ENCODE peak calls at places on chromosomes 6 and 20, in five cellular contexts. S is stimulated activated CD8-positive, alpha-beta memory T cell treated with anti-CD3 and anti-CD28 coated beads, Interleukin-2, amount 100 ng/mL, for 48 hours; J is NCI-H345; K is lung; Q is epithelial cell of prostate. O is an unnamed sample.
A peak's percentile ranks its signal among the peaks of the same experiment; 100 is the strongest.

GRCh38 chr20:49372095-49372734 is 94.4 kb upstream of the ZNFX1 start:
- DNase-seq in J (no peak), K (no peak), Q (no peak), S (no peak), O (peak; percentile 16)

GRCh38 chr6:32982702-32983492 is 14.5 kb downstream of the BRD2 start:
- DNase-seq in S (no peak), J (no peak), Q (no peak), K (no peak), O (no peak)

GRCh38 chr6:149028767-149029405 is 282.1 kb downstream of the UST start:
- DNase-seq in S (no peak), Q (peak; percentile 33), K (peak; percentile 63), J (peak; percentile 86), O (peak; percentile 64)

GRCh38 chr20:46689754-46690085 is 476 bp upstream of the TP53RK start:
- DNase-seq in K (no peak), S (no peak), Q (no peak), J (no peak), O (no peak)

GRCh38 chr20:49320460-49320859 is 42.6 kb upstream of the ZNFX1 start:
- DNase-seq in J (peak; percentile 19), K (no peak), S (no peak), Q (no peak), O (no peak)

GRCh38 chr6:15338462-15338861 is 92.6 kb downstream of the JARID2 start:
- DNase-seq in J (no peak), Q (no peak), S (no peak), K (no peak), O (no peak)

GRCh38 chr6:164825386-164825785 is 484.0 kb downstream of the C6orf118 start:
- DNase-seq in J (no peak), S (no peak), Q (no peak), K (no peak), O (no peak)

GRCh38 chr20:24764825-24765224 is 184.2 kb upstream of the CST7 start:
- DNase-seq in Q (no peak), J (no peak), K (no peak), S (no peak), O (no peak)

GRCh38 chr20:51456511-51457280 is 85.8 kb downstream of the NFATC2 start:
- DNase-seq in K (peak; percentile 96), J (peak; percentile 25), S (no peak), Q (peak; percentile 75), O (peak; percentile 92)

GRCh38 chr20:59308493-59309201 is 8.2 kb downstream of the EDN3 start:
- DNase-seq in J (no peak), K (no peak), Q (no peak), S (no peak), O (no peak)

GRCh38 chr6:26204332-26205160 is 117.3 kb downstream of the HFE start:
- DNase-seq in Q (peak; percentile 94), J (peak; percentile 99), K (peak; percentile 87), S (peak; percentile 73), O (peak; percentile 89)

GRCh38 chr20:25453035-25453810 is 45.8 kb downstream of the GINS1 start:
- DNase-seq in S (no peak), J (peak; percentile 16), K (no peak), Q (peak; percentile 22), O (peak; percentile 59)

GRCh38 chr6:113172531-113172966 is 684.6 kb upstream of the MARCKS start:
- DNase-seq in Q (no peak), K (no peak), S (no peak), J (peak; percentile 77), O (no peak)

GRCh38 chr6:144104898-144105487 is 9.6 kb upstream of the SF3B5 start:
- DNase-seq in S (no peak), K (peak; percentile 48), Q (no peak), J (peak; percentile 65), O (peak; percentile 23)

GRCh38 chr6:81648502-81648901 is 104.0 kb downstream of the TENT5A start:
- DNase-seq in S (no peak), Q (no peak), K (no peak), J (no peak), O (no peak)

GRCh38 chr6:13412639-13413465 is 74.5 kb downstream of the GFOD1 start:
- DNase-seq in S (no peak), Q (no peak), J (peak; percentile 26), K (no peak), O (peak; percentile 80)

O was measured in DMS79.